ENCODE peak calls at places on chromosomes 11 and 22, in nine cellular contexts. One of them, this sample, is unnamed.

GRCh38 chr22:20530368-20531153 is 23.2 kb downstream of the MED15 start:
- DNase-seq in lung: no peak
- DNase-seq in GM12865: no peak
- DNase-seq in fibroblast of the aortic adventitia: peak
- DNase-seq in HFF-Myc: no peak
- DNase-seq in Panc1: no peak
- DNase-seq in breast epithelium: no peak
- DNase-seq in sigmoid colon: no peak
- DNase-seq in cardiac fibroblast: peak
- DNase-seq in this sample: peak

GRCh38 chr11:67266424-67267187 is at the start of gene GRK2:
- DNase-seq in HFF-Myc: no peak
- DNase-seq in sigmoid colon: peak
- DNase-seq in breast epithelium: no peak
- DNase-seq in cardiac fibroblast: peak
- DNase-seq in GM12865: peak
- DNase-seq in Panc1: no peak
- DNase-seq in lung: no peak
- DNase-seq in fibroblast of the aortic adventitia: no peak
- DNase-seq in this sample: peak

GRCh38 chr11:65593518-65594414 is 1.8 kb downstream of the KCNK7 start:
- DNase-seq in lung: no peak
- DNase-seq in sigmoid colon: peak
- DNase-seq in fibroblast of the aortic adventitia: no peak
- DNase-seq in Panc1: no peak
- DNase-seq in cardiac fibroblast: peak
- DNase-seq in breast epithelium: no peak
- DNase-seq in GM12865: peak
- DNase-seq in HFF-Myc: no peak
- DNase-seq in this sample: no peak

GRCh38 chr11:28675183-28675582 is 567.0 kb downstream of the METTL15 start:
- DNase-seq in lung: no peak
- DNase-seq in cardiac fibroblast: no peak
- DNase-seq in sigmoid colon: no peak
- DNase-seq in fibroblast of the aortic adventitia: no peak
- DNase-seq in Panc1: no peak
- DNase-seq in GM12865: no peak
- DNase-seq in HFF-Myc: no peak
- DNase-seq in breast epithelium: no peak
- DNase-seq in this sample: peak

GRCh38 chr11:73980001-73980960 is 2.4 kb downstream of the UCP2 start:
- DNase-seq in breast epithelium: peak
- DNase-seq in Panc1: no peak
- DNase-seq in fibroblast of the aortic adventitia: no peak
- DNase-seq in HFF-Myc: no peak
- DNase-seq in cardiac fibroblast: no peak
- DNase-seq in lung: peak
- DNase-seq in sigmoid colon: peak
- DNase-seq in GM12865: peak
- DNase-seq in this sample: no peak

GRCh38 chr11:72439455-72439854 is 5.1 kb upstream of the CLPB start:
- DNase-seq in HFF-Myc: peak
- DNase-seq in Panc1: no peak
- DNase-seq in lung: no peak
- DNase-seq in cardiac fibroblast: peak
- DNase-seq in sigmoid colon: no peak
- DNase-seq in breast epithelium: no peak
- DNase-seq in fibroblast of the aortic adventitia: peak
- DNase-seq in GM12865: no peak
- DNase-seq in this sample: peak

GRCh38 chr11:117855452-117855851 is 21.0 kb downstream of the FXYD6 start:
- DNase-seq in lung: no peak
- DNase-seq in sigmoid colon: peak
- DNase-seq in breast epithelium: no peak
- DNase-seq in Panc1: no peak
- DNase-seq in cardiac fibroblast: no peak
- DNase-seq in HFF-Myc: no peak
- DNase-seq in fibroblast of the aortic adventitia: no peak
- DNase-seq in GM12865: no peak
- DNase-seq in this sample: no peak

GRCh38 chr11:128595221-128595620 is 7.9 kb upstream of the ETS1 start:
- DNase-seq in cardiac fibroblast: no peak
- DNase-seq in GM12865: no peak
- DNase-seq in sigmoid colon: no peak
- DNase-seq in lung: no peak
- DNase-seq in fibroblast of the aortic adventitia: peak
- DNase-seq in Panc1: no peak
- DNase-seq in breast epithelium: no peak
- DNase-seq in HFF-Myc: no peak
- DNase-seq in this sample: peak

GRCh38 chr11:103731681-103732080 is 304.8 kb upstream of the DDI1 start:
- DNase-seq in Panc1: no peak
- DNase-seq in breast epithelium: no peak
- DNase-seq in cardiac fibroblast: no peak
- DNase-seq in lung: no peak
- DNase-seq in HFF-Myc: no peak
- DNase-seq in sigmoid colon: no peak
- DNase-seq in GM12865: no peak
- DNase-seq in fibroblast of the aortic adventitia: no peak
- DNase-seq in this sample: no peak

GRCh38 chr11:877565-877964 is 33.0 kb downstream of the CHID1 start:
- DNase-seq in breast epithelium: no peak
- DNase-seq in GM12865: peak
- DNase-seq in HFF-Myc: no peak
- DNase-seq in sigmoid colon: no peak
- DNase-seq in cardiac fibroblast: no peak
- DNase-seq in Panc1: no peak
- DNase-seq in fibroblast of the aortic adventitia: no peak
- DNase-seq in lung: no peak
- DNase-seq in this sample: no peak

GRCh38 chr11:36073411-36074203 is 129.7 kb downstream of the LDLRAD3 start:
- DNase-seq in HFF-Myc: peak
- DNase-seq in fibroblast of the aortic adventitia: peak
- DNase-seq in cardiac fibroblast: peak
- DNase-seq in lung: no peak
- DNase-seq in breast epithelium: no peak
- DNase-seq in GM12865: peak
- DNase-seq in Panc1: no peak
- DNase-seq in sigmoid colon: no peak
- DNase-seq in this sample: peak

GRCh38 chr11:129856036-129856435 is 39.3 kb downstream of the NFRKB start:
- DNase-seq in fibroblast of the aortic adventitia: no peak
- DNase-seq in HFF-Myc: no peak
- DNase-seq in sigmoid colon: no peak
- DNase-seq in lung: no peak
- DNase-seq in Panc1: no peak
- DNase-seq in cardiac fibroblast: peak
- DNase-seq in GM12865: no peak
- DNase-seq in breast epithelium: no peak
- DNase-seq in this sample: no peak

GRCh38 chr11:313787-314547 is at the start of gene IFITM1:
- DNase-seq in lung: no peak
- DNase-seq in GM12865: peak
- DNase-seq in fibroblast of the aortic adventitia: peak
- DNase-seq in sigmoid colon: no peak
- DNase-seq in Panc1: no peak
- DNase-seq in HFF-Myc: peak
- DNase-seq in breast epithelium: no peak
- DNase-seq in cardiac fibroblast: peak
- DNase-seq in this sample: peak

GRCh38 chr11:70305501-70305900 is 35.0 kb downstream of the PPFIA1 start:
- DNase-seq in Panc1: no peak
- DNase-seq in HFF-Myc: no peak
- DNase-seq in breast epithelium: no peak
- DNase-seq in fibroblast of the aortic adventitia: no peak
- DNase-seq in cardiac fibroblast: no peak
- DNase-seq in GM12865: no peak
- DNase-seq in sigmoid colon: no peak
- DNase-seq in lung: no peak
- DNase-seq in this sample: no peak

GRCh38 chr11:69308936-69309799 is 15.2 kb downstream of the MYEOV start:
- DNase-seq in lung: no peak
- DNase-seq in fibroblast of the aortic adventitia: no peak
- DNase-seq in breast epithelium: peak
- DNase-seq in GM12865: no peak
- DNase-seq in HFF-Myc: no peak
- DNase-seq in cardiac fibroblast: no peak
- DNase-seq in Panc1: no peak
- DNase-seq in sigmoid colon: peak
- DNase-seq in this sample: no peak

DNA sequence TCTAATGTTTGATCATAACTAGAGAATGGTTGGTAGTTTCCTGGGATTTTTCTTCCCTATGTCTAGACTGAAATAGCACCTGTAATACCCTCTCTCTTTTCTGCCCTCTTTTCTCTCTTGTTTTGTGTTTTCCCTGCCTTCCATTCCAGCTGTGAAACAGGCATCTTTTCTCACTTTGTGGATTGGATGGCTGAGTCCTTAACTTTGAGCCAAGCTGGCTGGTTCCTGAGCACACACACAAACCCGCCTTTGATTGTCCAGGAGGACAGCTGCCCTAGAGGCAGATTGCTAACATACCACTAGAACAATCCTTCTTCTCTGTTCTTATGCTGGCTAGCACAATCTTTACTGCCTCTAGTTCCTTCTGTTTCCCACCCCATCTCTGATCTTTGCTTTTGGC is 17.7 kb downstream of the CTNND1 start:
- DNase-seq in sigmoid colon: no peak
- DNase-seq in HFF-Myc: no peak
- DNase-seq in breast epithelium: no peak
- DNase-seq in cardiac fibroblast: peak
- DNase-seq in GM12865: no peak
- DNase-seq in Panc1: no peak
- DNase-seq in lung: no peak
- DNase-seq in fibroblast of the aortic adventitia: peak
- DNase-seq in this sample: peak
- TF ChIP-seq CTCF in sigmoid colon: no peak
- TF ChIP-seq CTCF in HFF-Myc: no peak
- TF ChIP-seq CTCF in breast epithelium: no peak
- TF ChIP-seq CTCF in cardiac fibroblast: no peak
- TF ChIP-seq CTCF in GM12865: no peak
- TF ChIP-seq CTCF in Panc1: no peak
- TF ChIP-seq CTCF in lung: no peak
- TF ChIP-seq CTCF in fibroblast of the aortic adventitia: peak
- TF ChIP-seq CTCF in this sample: no peak

GRCh38 chr22:45276507-45276906 is 8.2 kb upstream of the UPK3A start:
- DNase-seq in Panc1: no peak
- DNase-seq in sigmoid colon: no peak
- DNase-seq in lung: no peak
- DNase-seq in fibroblast of the aortic adventitia: no peak
- DNase-seq in cardiac fibroblast: no peak
- DNase-seq in GM12865: no peak
- DNase-seq in breast epithelium: no peak
- DNase-seq in HFF-Myc: no peak
- DNase-seq in this sample: no peak
- H3K4me3 ChIP-seq in Panc1: no peak
- H3K4me3 ChIP-seq in sigmoid colon: no peak
- H3K4me3 ChIP-seq in lung: no peak
- H3K4me3 ChIP-seq in fibroblast of the aortic adventitia: no peak
- H3K4me3 ChIP-seq in cardiac fibroblast: no peak
- H3K4me3 ChIP-seq in GM12865: no peak
- H3K4me3 ChIP-seq in breast epithelium: no peak
- H3K4me3 ChIP-seq in HFF-Myc: no peak
- H3K4me3 ChIP-seq in this sample: no peak

GRCh38 chr22:43800970-43801369 is 11.1 kb downstream of the EFCAB6 start:
- DNase-seq in fibroblast of the aortic adventitia: no peak
- DNase-seq in HFF-Myc: no peak
- DNase-seq in Panc1: no peak
- DNase-seq in cardiac fibroblast: no peak
- DNase-seq in breast epithelium: no peak
- DNase-seq in lung: no peak
- DNase-seq in sigmoid colon: no peak
- DNase-seq in GM12865: no peak
- DNase-seq in this sample: no peak

GRCh38 chr22:43798492-43798891 is 13.6 kb downstream of the EFCAB6 start:
- DNase-seq in HFF-Myc: no peak
- DNase-seq in GM12865: peak
- DNase-seq in lung: no peak
- DNase-seq in cardiac fibroblast: no peak
- DNase-seq in Panc1: no peak
- DNase-seq in fibroblast of the aortic adventitia: no peak
- DNase-seq in sigmoid colon: no peak
- DNase-seq in breast epithelium: no peak
- DNase-seq in this sample: no peak

GRCh38 chr22:43792905-43793304 is 19.2 kb downstream of the EFCAB6 start:
- DNase-seq in GM12865: no peak
- DNase-seq in HFF-Myc: no peak
- DNase-seq in sigmoid colon: no peak
- DNase-seq in fibroblast of the aortic adventitia: no peak
- DNase-seq in breast epithelium: no peak
- DNase-seq in cardiac fibroblast: no peak
- DNase-seq in lung: no peak
- DNase-seq in Panc1: no peak
- DNase-seq in this sample: no peak

GRCh38 chr22:43795320-43795719 is 16.8 kb downstream of the EFCAB6 start:
- DNase-seq in lung: no peak
- DNase-seq in GM12865: no peak
- DNase-seq in HFF-Myc: no peak
- DNase-seq in fibroblast of the aortic adventitia: no peak
- DNase-seq in sigmoid colon: no peak
- DNase-seq in cardiac fibroblast: no peak
- DNase-seq in breast epithelium: no peak
- DNase-seq in Panc1: no peak
- DNase-seq in this sample: no peak

GRCh38 chr22:43796567-43796966 is 15.5 kb downstream of the EFCAB6 start:
- DNase-seq in breast epithelium: no peak
- DNase-seq in lung: no peak
- DNase-seq in fibroblast of the aortic adventitia: peak
- DNase-seq in cardiac fibroblast: peak
- DNase-seq in HFF-Myc: no peak
- DNase-seq in sigmoid colon: no peak
- DNase-seq in GM12865: no peak
- DNase-seq in Panc1: peak
- DNase-seq in this sample: peak
- TF ChIP-seq CTCF in breast epithelium: no peak
- TF ChIP-seq CTCF in lung: no peak
- TF ChIP-seq CTCF in fibroblast of the aortic adventitia: peak
- TF ChIP-seq CTCF in cardiac fibroblast: peak
- TF ChIP-seq CTCF in HFF-Myc: peak
- TF ChIP-seq CTCF in sigmoid colon: peak
- TF ChIP-seq CTCF in GM12865: no peak
- TF ChIP-seq CTCF in Panc1: peak
- TF ChIP-seq CTCF in this sample: peak

DNA sequence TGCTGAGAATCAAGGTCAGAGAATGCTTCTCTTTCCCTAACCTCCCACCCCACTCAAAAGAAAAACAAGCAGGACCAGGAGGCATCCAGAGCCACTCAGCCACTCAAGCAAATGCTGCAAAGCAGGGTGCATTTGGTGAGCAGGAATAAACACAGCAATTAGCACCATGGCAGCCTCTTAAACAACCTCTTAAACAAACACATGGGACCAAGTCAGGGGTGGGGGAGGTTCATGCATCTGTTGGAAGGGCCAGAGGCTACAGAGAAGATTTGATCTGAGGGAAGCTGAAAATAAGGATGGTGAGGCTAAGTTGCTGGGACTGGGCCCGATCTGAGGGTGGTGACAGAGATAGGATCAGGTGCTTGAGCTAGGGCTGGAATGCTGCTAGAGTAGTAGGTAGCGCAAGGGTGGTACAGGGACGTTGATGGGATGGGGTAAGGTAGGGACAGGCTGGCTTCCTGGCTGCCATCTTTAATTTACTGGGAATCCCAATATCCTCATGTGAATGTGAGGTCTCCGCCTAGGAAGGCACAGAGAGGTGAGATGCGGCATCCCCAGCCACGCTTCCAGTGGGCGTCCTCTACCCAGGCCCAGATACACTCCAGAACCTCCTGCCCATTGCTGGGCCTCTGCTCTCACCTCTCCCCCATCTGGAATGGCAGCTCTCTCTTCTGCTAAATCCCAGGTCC is 26.6 kb upstream of the LMO1 start:
- DNase-seq in sigmoid colon: peak
- DNase-seq in lung: no peak
- DNase-seq in breast epithelium: no peak
- DNase-seq in fibroblast of the aortic adventitia: no peak
- DNase-seq in cardiac fibroblast: no peak
- DNase-seq in Panc1: no peak
- DNase-seq in GM12865: no peak
- DNase-seq in HFF-Myc: no peak
- DNase-seq in this sample: no peak
- H3K4me3 ChIP-seq in sigmoid colon: no peak
- H3K4me3 ChIP-seq in lung: no peak
- H3K4me3 ChIP-seq in breast epithelium: no peak
- H3K4me3 ChIP-seq in fibroblast of the aortic adventitia: no peak
- H3K4me3 ChIP-seq in cardiac fibroblast: no peak
- H3K4me3 ChIP-seq in Panc1: no peak
- H3K4me3 ChIP-seq in GM12865: no peak
- H3K4me3 ChIP-seq in HFF-Myc: no peak
- H3K4me3 ChIP-seq in this sample: no peak

This sample was measured in fibroblast of villous mesenchyme.